ENCODE peak calls at places on chromosomes 3 and 15, in nine cellular contexts. M, K, C, V, Q, Z, I, H and W are unnamed samples.

GRCh38 chr3:27559835-27560234 is 75.7 kb upstream of the SLC4A7 start:
- DNase-seq in M (no peak), K (no peak), C (no peak), V (peak), Q (no peak), Z (peak), I (no peak), H (peak), W (no peak)

GRCh38 chr3:65485826-65486592 is 552.7 kb downstream of the MAGI1 start:
- DNase-seq in M (no peak), K (no peak), C (no peak), V (no peak), Q (no peak), Z (no peak), I (no peak), H (no peak), W (no peak)

GRCh38 chr15:44492672-44493071 is 44.3 kb upstream of the EIF3J start:
- DNase-seq in M (no peak), K (no peak), C (no peak), V (no peak), Q (no peak), Z (no peak), I (no peak), H (no peak), W (no peak)

GRCh38 chr3:14391033-14391432 is 11.4 kb upstream of the SLC6A6 start:
- DNase-seq in M (no peak), K (no peak), C (no peak), V (no peak), Q (no peak), Z (peak), I (no peak), H (peak), W (no peak)

GRCh38 chr3:151230644-151231043 is 27.6 kb upstream of the GPR171 start:
- DNase-seq in M (no peak), K (peak), C (no peak), V (no peak), Q (no peak), Z (no peak), I (no peak), H (no peak), W (no peak)

GRCh38 chr3:23806322-23807160 is 786 bp downstream of the UBE2E1 start:
- DNase-seq in M (peak), K (no peak), C (peak), V (no peak), Q (peak), Z (no peak), I (no peak), H (peak), W (no peak)

GRCh38 chr3:165256554-165256953 is 60.4 kb upstream of the SLITRK3 start:
- DNase-seq in M (no peak), K (peak), C (no peak), V (no peak), Q (no peak), Z (no peak), I (no peak), H (no peak), W (peak)

GRCh38 chr3:122299872-122300460 is 25.1 kb upstream of the CSTA start:
- DNase-seq in M (no peak), K (peak), C (peak), V (no peak), Q (no peak), Z (no peak), I (peak), H (peak), W (no peak)

GRCh38 chr15:100918690-100919480 is at the start of gene LRRK1:
- DNase-seq in M (no peak), K (peak), C (no peak), V (no peak), Q (peak), Z (peak), I (no peak), H (peak), W (peak)

GRCh38 chr3:114496021-114496434 is 202.2 kb downstream of the TIGIT start:
- DNase-seq in M (no peak), K (no peak), C (no peak), V (no peak), Q (no peak), Z (peak), I (no peak), H (peak), W (no peak)

GRCh38 chr3:126556637-126557414 is 1.9 kb downstream of the C3orf22 start:
- DNase-seq in M (peak), K (no peak), C (no peak), V (no peak), Q (peak), Z (no peak), I (peak), H (no peak), W (no peak)

GRCh38 chr3:14761121-14761672 is 57.6 kb upstream of the FGD5 start:
- DNase-seq in M (peak), K (no peak), C (no peak), V (no peak), Q (no peak), Z (no peak), I (no peak), H (no peak), W (no peak)

GRCh38 chr3:78887608-78888011 is 880.2 kb downstream of the ROBO1 start:
- DNase-seq in M (no peak), K (peak), C (no peak), V (no peak), Q (no peak), Z (peak), I (no peak), H (no peak), W (no peak)